ENCODE peak calls at places on chromosomes 12 and 14, in six cellular contexts. L is transverse colon, C is heart right ventricle, I is cardiac fibroblast, B is islet precursor cell, T is lung. J is an unnamed sample.

GRCh38 chr14:32345311-32345771 is 16.2 kb downstream of the AKAP6 start:
- DNase-seq in L (peak; percentile 21), C (no peak), I (peak; percentile 24), B (peak; percentile 68), T (no peak), J (no peak)

GRCh38 chr12:97288526-97288925 is 174.1 kb upstream of the RMST start:
- DNase-seq in L (no peak), C (no peak), I (no peak), B (no peak), T (no peak), J (no peak)

GRCh38 chr12:123131879-123132402 is 18.9 kb downstream of the PITPNM2 start:
- DNase-seq in L (peak; percentile 59), C (no peak), I (no peak), B (no peak), T (peak; percentile 61), J (no peak)

GRCh38 chr14:49853158-49853477 is 530 bp upstream of the NEMF start:
- DNase-seq in L (no peak), C (no peak), I (no peak), B (no peak), T (no peak), J (no peak)

GRCh38 chr14:105064001-105064400 is 1.2 kb downstream of the GPR132 start:
- DNase-seq in L (no peak), C (no peak), I (no peak), B (no peak), T (no peak), J (no peak)

GRCh38 chr12:102480401-102480800 is at the start of gene IGF1:
- DNase-seq in L (no peak), C (no peak), I (peak; percentile 73), B (no peak), T (no peak), J (no peak)

GRCh38 chr12:5796171-5797091 is 148.6 kb downstream of the ANO2 start:
- DNase-seq in L (peak; percentile 53), C (peak; percentile 43), I (no peak), B (peak; percentile 87), T (peak; percentile 32), J (no peak)

GRCh38 chr14:20564501-20564997 is 3.7 kb upstream of the RNASE9 start:
- DNase-seq in L (no peak), C (no peak), I (no peak), B (no peak), T (no peak), J (no peak)

GRCh38 chr12:26317942-26318565 is 122.7 kb downstream of the SSPN start:
- DNase-seq in L (no peak), C (no peak), I (peak; percentile 45), B (no peak), T (no peak), J (no peak)

GRCh38 chr12:41521872-41522379 is 333.8 kb downstream of the PDZRN4 start:
- DNase-seq in L (no peak), C (no peak), I (peak; percentile 87), B (no peak), T (no peak), J (no peak)

GRCh38 chr14:90616313-90616712 is 199.9 kb downstream of the TTC7B start:
- DNase-seq in L (no peak), C (no peak), I (no peak), B (no peak), T (no peak), J (no peak)

GRCh38 chr14:55572578-55572977 is 7.4 kb upstream of the KTN1 start:
- DNase-seq in L (no peak), C (no peak), I (peak; percentile 58), B (no peak), T (no peak), J (no peak)

GRCh38 chr14:36300337-36300736 is 20.1 kb downstream of the MBIP start:
- DNase-seq in L (no peak), C (no peak), I (no peak), B (no peak), T (no peak), J (no peak)

GRCh38 chr12:87116778-87117177 is 860.6 kb upstream of the MGAT4C start:
- DNase-seq in L (no peak), C (no peak), I (no peak), B (no peak), T (no peak), J (no peak)

GRCh38 chr14:51653096-51653814 is 1.5 kb downstream of the FRMD6 start:
- DNase-seq in L (no peak), C (no peak), I (peak; percentile 91), B (no peak), T (no peak), J (no peak)

GRCh38 chr14:102898776-102899515 is 23.5 kb upstream of the AMN start:
- DNase-seq in L (peak; percentile 32), C (no peak), I (no peak), B (no peak), T (no peak), J (no peak)

GRCh38 chr12:52044284-52044983 is 6.8 kb upstream of the NR4A1 start:
- DNase-seq in L (peak; percentile 57), C (peak; percentile 87), I (peak; percentile 99), B (no peak), T (peak; percentile 52), J (no peak)

GRCh38 chr14:42930058-42930457 is 1323.4 kb downstream of the LRFN5 start:
- DNase-seq in L (peak; percentile 9), C (no peak), I (peak; percentile 3), B (no peak), T (no peak), J (no peak)

GRCh38 chr12:30457621-30458289 is 237.9 kb downstream of the IPO8 start:
- DNase-seq in L (no peak), C (no peak), I (peak; percentile 93), B (no peak), T (no peak), J (no peak)

GRCh38 chr14:51663783-51664326 is 12.1 kb downstream of the FRMD6 start:
- DNase-seq in L (no peak), C (no peak), I (no peak), B (no peak), T (no peak), J (no peak)

GRCh38 chr14:77338332-77338731 is 17.5 kb downstream of the GSTZ1 start:
- DNase-seq in L (no peak), C (no peak), I (no peak), B (no peak), T (no peak), J (peak; percentile 68)

GRCh38 chr12:45648070-45648469 is 81.4 kb upstream of the ARID2 start:
- DNase-seq in L (peak; percentile 33), C (peak; percentile 28), I (no peak), B (no peak), T (no peak), J (no peak)

GRCh38 chr12:25194211-25194610 is 749 bp downstream of the DNAI7 start:
- DNase-seq in L (no peak), C (no peak), I (no peak), B (no peak), T (no peak), J (no peak)

GRCh38 chr14:58703149-58703509 is 65.4 kb downstream of the DACT1 start:
- DNase-seq in L (peak; percentile 35), C (no peak), I (no peak), B (no peak), T (no peak), J (no peak)

GRCh38 chr12:128353271-128353670 is 86.3 kb downstream of the TMEM132C start:
- DNase-seq in L (no peak), C (no peak), I (no peak), B (peak; percentile 25), T (no peak), J (no peak)

J was measured in iPS DF 19.7.